ENCODE peak calls at places on chromosomes 4 and X, in five cellular contexts. L, T, H, K and S are unnamed samples.

GRCh38 chr4:182819751-182820150 is 97.4 kb downstream of the DCTD start:
- DNase-seq in L (no peak), T (no peak), H (no peak), K (no peak), S (no peak)

GRCh38 chrX:17597836-17598434 is 139.4 kb upstream of the SCML1 start:
- DNase-seq in L (peak), T (peak), H (no peak), K (no peak), S (no peak)

GRCh38 chr4:81472249-81473085 is 760 bp upstream of the RASGEF1B start:
- DNase-seq in L (peak), T (peak), H (no peak), K (peak), S (no peak)

GRCh38 chr4:2047031-2047660 is 12.0 kb upstream of the NAT8L start:
- DNase-seq in L (no peak), T (no peak), H (no peak), K (no peak), S (no peak)

GRCh38 chr4:140281828-140282227 is 91.6 kb upstream of the SCOC start:
- DNase-seq in L (peak), T (no peak), H (no peak), K (no peak), S (no peak)

GRCh38 chr4:179447308-179447707 is 2005.1 kb upstream of the AGA start:
- DNase-seq in L (no peak), T (no peak), H (no peak), K (no peak), S (no peak)

GRCh38 chrX:31993635-31994034 is 921.8 kb upstream of the FTHL17 start:
- DNase-seq in L (no peak), T (peak), H (no peak), K (no peak), S (no peak)

GRCh38 chr4:114015444-114015899 is 36.0 kb upstream of the ARSJ start:
- DNase-seq in L (peak), T (no peak), H (no peak), K (no peak), S (peak)

GRCh38 chr4:35562831-35563230 is 681.5 kb downstream of the ARAP2 start:
- DNase-seq in L (no peak), T (no peak), H (no peak), K (no peak), S (no peak)

GRCh38 chr4:78692815-78693156 is 83.4 kb upstream of the BMP2K start:
- DNase-seq in L (peak), T (no peak), H (no peak), K (no peak), S (no peak)

GRCh38 chrX:139008185-139008584 is 296.7 kb upstream of the FGF13 start:
- DNase-seq in L (no peak), T (no peak), H (no peak), K (no peak), S (no peak)

GRCh38 chrX:132017431-132018185 is 5.5 kb upstream of the STK26 start:
- DNase-seq in L (no peak), T (no peak), H (no peak), K (no peak), S (no peak)

GRCh38 chr4:112234952-112235609 is 3.5 kb downstream of the AP1AR start:
- DNase-seq in L (peak), T (peak), H (peak), K (no peak), S (peak)

GRCh38 chr4:165096776-165097175 is 15.9 kb downstream of the TMEM192 start:
- DNase-seq in L (peak), T (no peak), H (no peak), K (no peak), S (peak)

GRCh38 chr4:15002659-15003440 is 569 bp downstream of the CPEB2 start:
- DNase-seq in L (peak), T (peak), H (peak), K (peak), S (no peak)

GRCh38 chr4:81913427-81913878 is 441.7 kb upstream of the RASGEF1B start:
- DNase-seq in L (peak), T (no peak), H (peak), K (peak), S (no peak)

GRCh38 chr4:185925910-185926360 is 113.9 kb upstream of the SORBS2 start:
- DNase-seq in L (no peak), T (no peak), H (no peak), K (no peak), S (no peak)

GRCh38 chr4:100168521-100168920 is 21.7 kb downstream of the DDIT4L start:
- DNase-seq in L (peak), T (no peak), H (no peak), K (no peak), S (no peak)

GRCh38 chr4:181860668-181861067 is 382.5 kb upstream of the TENM3 start:
- DNase-seq in L (no peak), T (no peak), H (no peak), K (no peak), S (no peak)

GRCh38 chr4:147096667-147097604 is 151.3 kb upstream of the TTC29 start:
- DNase-seq in L (peak), T (peak), H (no peak), K (no peak), S (peak)

GRCh38 chr4:17515724-17516407 is 901 bp downstream of the CLRN2 start:
- DNase-seq in L (no peak), T (no peak), H (no peak), K (no peak), S (no peak)

GRCh38 chr4:147059064-147059731 is 113.5 kb upstream of the TTC29 start:
- DNase-seq in L (no peak), T (no peak), H (no peak), K (no peak), S (no peak)

GRCh38 chr4:37453361-37454262 is 209.1 kb downstream of the NWD2 start:
- DNase-seq in L (peak), T (peak), H (peak), K (peak), S (no peak)

GRCh38 chr4:108360857-108361820 is 192.4 kb upstream of the LEF1 start:
- DNase-seq in L (peak), T (no peak), H (no peak), K (no peak), S (peak)

GRCh38 chr4:151429957-151430548 is 21.1 kb downstream of the FHIP1A start:
- DNase-seq in L (no peak), T (no peak), H (no peak), K (no peak), S (no peak)

GRCh38 chrX:136975642-136976518 is 57.9 kb downstream of the GPR101 start:
- DNase-seq in L (no peak), T (no peak), H (no peak), K (no peak), S (no peak)

GRCh38 chrX:108415891-108416290 is 22.3 kb downstream of the COL4A6 start:
- DNase-seq in L (peak), T (no peak), H (no peak), K (no peak), S (no peak)

GRCh38 chr4:182297659-182298058 is 54.5 kb downstream of the TENM3 start:
- DNase-seq in L (no peak), T (no peak), H (no peak), K (no peak), S (no peak)

GRCh38 chr4:68718447-68719074 is 48.1 kb upstream of the UGT2B15 start:
- DNase-seq in L (no peak), T (no peak), H (no peak), K (no peak), S (no peak)

GRCh38 chrX:151703487-151703886 is 8.2 kb downstream of the PRRG3 start:
- DNase-seq in L (peak), T (peak), H (no peak), K (no peak), S (no peak)

GRCh38 chrX:22538581-22538980 is 265.9 kb downstream of the CBLL2 start:
- DNase-seq in L (peak), T (no peak), H (no peak), K (no peak), S (no peak)